ENCODE peak calls at places on chromosome 10, in nine cellular contexts. T is NCI-H1417; J is fibroblast of mammary gland; D is GM06990; Z is GDM1; P is stimulated activated CD8-positive, alpha-beta memory T cell treated with anti-CD3 and anti-CD28 coated beads, Interleukin-4, amount 100 ng/mL, for 1 hour; N is hypothalamus; W is transverse colon; M is stimulated activated CD4-positive, alpha-beta T cell treated with anti-CD3 and anti-CD28 coated beads, Interleukin-2, amount 100 ng/mL, for 48 hours. O is an unnamed sample.
A peak's percentile ranks its signal among the peaks of the same experiment; 100 is the strongest.

GRCh38 chr10:34711500-34711899 is 103.6 kb downstream of the PARD3 start:
- DNase-seq in T (no peak), J (no peak), D (no peak), Z (no peak), P (no peak), N (no peak), W (no peak), M (no peak), O (no peak)

GRCh38 chr10:61760943-61761824 is 98.5 kb downstream of the CABCOCO1 start:
- DNase-seq in T (no peak), J (peak; percentile 78), D (no peak), Z (no peak), P (no peak), N (no peak), W (peak; percentile 26), M (no peak), O (no peak)

GRCh38 chr10:15897282-15897681 is 37.0 kb upstream of the MINDY3 start:
- DNase-seq in T (no peak), J (peak; percentile 62), D (no peak), Z (no peak), P (no peak), N (no peak), W (no peak), M (no peak), O (no peak)

GRCh38 chr10:29841724-29842649 is 207.2 kb upstream of the SVIL start:
- DNase-seq in T (peak; percentile 15), J (no peak), D (no peak), Z (peak; percentile 8), P (no peak), N (no peak), W (peak; percentile 47), M (no peak), O (no peak)

GRCh38 chr10:78904196-78904595 is 164.6 kb upstream of the ZMIZ1 start:
- DNase-seq in T (no peak), J (no peak), D (no peak), Z (no peak), P (no peak), N (no peak), W (no peak), M (no peak), O (no peak)

GRCh38 chr10:86267286-86268195 is 99.1 kb downstream of the GRID1 start:
- DNase-seq in T (no peak), J (no peak), D (no peak), Z (no peak), P (no peak), N (no peak), W (no peak), M (no peak), O (peak; percentile 40)

GRCh38 chr10:133159950-133160812 is at the start of gene KNDC1:
- DNase-seq in T (peak; percentile 28), J (peak; percentile 5), D (no peak), Z (peak; percentile 27), P (no peak), N (no peak), W (no peak), M (no peak), O (no peak)

GRCh38 chr10:70537398-70538194 is 59.0 kb downstream of the PALD1 start:
- DNase-seq in T (no peak), J (no peak), D (no peak), Z (no peak), P (no peak), N (no peak), W (peak; percentile 62), M (peak; percentile 40), O (no peak)

GRCh38 chr10:31980471-31980870 is 51.8 kb upstream of the ARHGAP12 start:
- DNase-seq in T (no peak), J (no peak), D (no peak), Z (no peak), P (no peak), N (no peak), W (no peak), M (no peak), O (no peak)

GRCh38 chr10:75103881-75104686 is 7.4 kb upstream of the SAMD8 start:
- DNase-seq in T (no peak), J (no peak), D (no peak), Z (no peak), P (no peak), N (no peak), W (no peak), M (no peak), O (no peak)

GRCh38 chr10:3067859-3068179 is 471 bp downstream of the PFKP start:
- DNase-seq in T (no peak), J (no peak), D (no peak), Z (no peak), P (no peak), N (no peak), W (peak; percentile 17), M (peak; percentile 16), O (no peak)

GRCh38 chr10:84244651-84245270 is at the start of gene RGR:
- DNase-seq in T (no peak), J (no peak), D (no peak), Z (no peak), P (no peak), N (peak; percentile 84), W (no peak), M (no peak), O (peak; percentile 87)

GRCh38 chr10:92538231-92538958 is 35.5 kb downstream of the IDE start:
- DNase-seq in T (no peak), J (no peak), D (no peak), Z (no peak), P (no peak), N (no peak), W (no peak), M (no peak), O (no peak)

GRCh38 chr10:106917452-106918055 is 247.0 kb downstream of the SORCS1 start:
- DNase-seq in T (no peak), J (no peak), D (no peak), Z (no peak), P (no peak), N (no peak), W (peak; percentile 9), M (no peak), O (no peak)

GRCh38 chr10:104435822-104436221 is 82.2 kb downstream of the CFAP58 start:
- DNase-seq in T (no peak), J (no peak), D (no peak), Z (no peak), P (no peak), N (no peak), W (no peak), M (no peak), O (no peak)

GRCh38 chr10:30116254-30116573 is 56.8 kb upstream of the JCAD start:
- DNase-seq in T (no peak), J (no peak), D (no peak), Z (no peak), P (no peak), N (no peak), W (peak; percentile 16), M (no peak), O (no peak)

GRCh38 chr10:67606572-67606971 is 89.4 kb downstream of the CTNNA3 start:
- DNase-seq in T (no peak), J (peak; percentile 74), D (no peak), Z (no peak), P (no peak), N (no peak), W (no peak), M (no peak), O (no peak)